ENCODE peak calls at places on chromosomes 7 and 10, in six cellular contexts. I is adipocyte; S is T follicular helper cell; V is LHCN-M2; Q is fibroblast of the aortic adventitia; T is stimulated activated CD4-positive, alpha-beta T cell treated with anti-CD3 and anti-CD28 coated beads, Interleukin-4, amount 100 ng/mL, for 4 hours. F is an unnamed sample.

GRCh38 chr7:80659120-80660055 is 20.9 kb downstream of the CD36 start:
- DNase-seq in I (peak; percentile 80), S (no peak), V (peak; percentile 49), Q (peak; percentile 66), T (no peak), F (peak; percentile 24)

GRCh38 chr7:134452419-134452827 is 6.5 kb downstream of the AKR1B1 start:
- DNase-seq in I (peak; percentile 27), S (no peak), V (peak; percentile 51), Q (no peak), T (no peak), F (no peak)

GRCh38 chr7:123210986-123211385 is 11.2 kb upstream of the SLC13A1 start:
- DNase-seq in I (no peak), S (no peak), V (no peak), Q (no peak), T (no peak), F (no peak)

GRCh38 chr7:51139796-51140195 is 176.8 kb downstream of the COBL start:
- DNase-seq in I (no peak), S (no peak), V (peak; percentile 46), Q (peak; percentile 50), T (no peak), F (no peak)

GRCh38 chr10:71079761-71080380 is 132.5 kb upstream of the UNC5B start:
- DNase-seq in I (no peak), S (no peak), V (no peak), Q (no peak), T (no peak), F (no peak)

GRCh38 chr10:130190065-130190736 is 54.0 kb downstream of the GLRX3 start:
- DNase-seq in I (peak; percentile 95), S (peak; percentile 81), V (peak; percentile 58), Q (peak; percentile 78), T (peak; percentile 92), F (peak; percentile 69)

GRCh38 chr7:28666144-28666543 is 253.8 kb downstream of the CREB5 start:
- DNase-seq in I (peak; percentile 26), S (no peak), V (no peak), Q (peak; percentile 17), T (no peak), F (peak; percentile 52)

GRCh38 chr7:99623091-99623693 is 6.4 kb downstream of the ZSCAN25 start:
- DNase-seq in I (no peak), S (no peak), V (no peak), Q (no peak), T (no peak), F (peak; percentile 13)

GRCh38 chr10:13110908-13111307 is 10.9 kb downstream of the OPTN start:
- DNase-seq in I (no peak), S (no peak), V (no peak), Q (no peak), T (no peak), F (no peak)

GRCh38 chr10:122264442-122264841 is 6.7 kb upstream of the BTBD16 start:
- DNase-seq in I (peak; percentile 19), S (no peak), V (peak; percentile 51), Q (peak; percentile 30), T (no peak), F (peak; percentile 19)

GRCh38 chr7:3027005-3027404 is 16.7 kb downstream of the CARD11 start:
- DNase-seq in I (no peak), S (no peak), V (no peak), Q (no peak), T (no peak), F (no peak)

GRCh38 chr10:124906551-124907001 is 35.3 kb upstream of the ZRANB1 start:
- DNase-seq in I (peak; percentile 95), S (no peak), V (peak; percentile 87), Q (peak; percentile 93), T (no peak), F (peak; percentile 92)

GRCh38 chr10:131496351-131497052 is 185.0 kb upstream of the TCERG1L start:
- DNase-seq in I (no peak), S (no peak), V (no peak), Q (no peak), T (no peak), F (no peak)

GRCh38 chr7:90579181-90579688 is 16.9 kb upstream of the CDK14 start:
- DNase-seq in I (peak; percentile 70), S (no peak), V (peak; percentile 74), Q (peak; percentile 98), T (no peak), F (peak; percentile 99)

GRCh38 chr10:51063659-51064535 is 10.4 kb upstream of the PRKG1 start:
- DNase-seq in I (peak; percentile 77), S (no peak), V (peak; percentile 58), Q (peak; percentile 79), T (no peak), F (peak; percentile 27)

GRCh38 chr10:12214763-12215218 is 18.8 kb downstream of the CDC123 start:
- DNase-seq in I (peak; percentile 90), S (peak; percentile 31), V (peak; percentile 47), Q (peak; percentile 80), T (no peak), F (no peak)

GRCh38 chr7:101231644-101232043 is 6.0 kb downstream of the CLDN15 start:
- DNase-seq in I (no peak), S (no peak), V (no peak), Q (no peak), T (no peak), F (no peak)

GRCh38 chr10:44757551-44758205 is 153.5 kb upstream of the TMEM72 start:
- DNase-seq in I (no peak), S (no peak), V (no peak), Q (no peak), T (no peak), F (no peak)

GRCh38 chr10:22022257-22023051 is 18.9 kb upstream of the DNAJC1 start:
- DNase-seq in I (no peak), S (peak; percentile 40), V (no peak), Q (peak; percentile 29), T (peak; percentile 55), F (no peak)

GRCh38 chr10:96093948-96094347 is 36.1 kb upstream of the ZNF518A start:
- DNase-seq in I (no peak), S (no peak), V (no peak), Q (no peak), T (no peak), F (no peak)

GRCh38 chr7:155190608-155191536 is 106.8 kb upstream of the INSIG1 start:
- DNase-seq in I (peak; percentile 73), S (peak; percentile 23), V (peak; percentile 33), Q (peak; percentile 19), T (peak; percentile 76), F (no peak)

GRCh38 chr10:125011171-125011925 is 69.4 kb downstream of the ZRANB1 start:
- DNase-seq in I (no peak), S (no peak), V (no peak), Q (no peak), T (no peak), F (no peak)

GRCh38 chr7:29091121-29091601 is 55.2 kb downstream of the CPVL start:
- DNase-seq in I (no peak), S (no peak), V (no peak), Q (no peak), T (no peak), F (no peak)

GRCh38 chr7:140484951-140485350 is 5.6 kb upstream of the MKRN1 start:
- DNase-seq in I (no peak), S (no peak), V (no peak), Q (no peak), T (no peak), F (no peak)

GRCh38 chr10:98427011-98427515 is 12.1 kb upstream of the PYROXD2 start:
- DNase-seq in I (no peak), S (no peak), V (no peak), Q (no peak), T (no peak), F (no peak)

GRCh38 chr7:150942591-150943452 is 35.3 kb downstream of the KCNH2 start:
- DNase-seq in I (no peak), S (no peak), V (no peak), Q (no peak), T (no peak), F (no peak)

GRCh38 chr7:6178273-6179029 is 94.0 kb downstream of the CYTH3 start:
- DNase-seq in I (no peak), S (no peak), V (no peak), Q (peak; percentile 20), T (no peak), F (no peak)

GRCh38 chr10:73641272-73642060 is at the start of gene MYOZ1:
- DNase-seq in I (peak; percentile 70), S (no peak), V (no peak), Q (no peak), T (no peak), F (no peak)

GRCh38 chr10:9868499-9868898 is 1149.2 kb upstream of the CELF2 start:
- DNase-seq in I (no peak), S (no peak), V (no peak), Q (no peak), T (no peak), F (no peak)

GRCh38 chr7:1564603-1565022 is 5.2 kb downstream of the PSMG3 start:
- DNase-seq in I (no peak), S (no peak), V (peak; percentile 59), Q (peak; percentile 60), T (no peak), F (no peak)

GRCh38 chr7:39609462-39610149 is 13.8 kb upstream of the RALA start:
- DNase-seq in I (no peak), S (no peak), V (no peak), Q (no peak), T (no peak), F (no peak)

GRCh38 chr7:50821457-50821977 is 38.8 kb upstream of the GRB10 start:
- DNase-seq in I (peak; percentile 3), S (no peak), V (peak; percentile 72), Q (no peak), T (no peak), F (peak; percentile 51)

GRCh38 chr7:142365410-142365842 is 107.6 kb upstream of the PRSS58 start:
- DNase-seq in I (no peak), S (no peak), V (no peak), Q (no peak), T (no peak), F (no peak)

GRCh38 chr10:114442115-114442630 is 37.9 kb upstream of the AFAP1L2 start:
- DNase-seq in I (no peak), S (no peak), V (no peak), Q (no peak), T (no peak), F (no peak)

GRCh38 chr10:73998623-73999622 is 1.0 kb downstream of the VCL start:
- DNase-seq in I (peak; percentile 80), S (no peak), V (peak; percentile 86), Q (peak; percentile 89), T (peak; percentile 4), F (peak; percentile 86)

GRCh38 chr7:45863715-45864114 is 9.2 kb downstream of the CCDC201 start:
- DNase-seq in I (no peak), S (no peak), V (no peak), Q (no peak), T (no peak), F (no peak)

GRCh38 chr10:31886885-31887284 is 41.7 kb downstream of the ARHGAP12 start:
- DNase-seq in I (no peak), S (no peak), V (no peak), Q (no peak), T (no peak), F (no peak)

F was measured in astrocyte.